ENCODE peak calls at places on chromosomes 7 and 10, in ten cellular contexts. K is lower lobe of right lung; G is CD8-positive, alpha-beta T cell; S is RWPE1; C is tibial artery; V is heart left ventricle; U is small intestine; B is body of pancreas; M is psoas muscle; P is HCT116. O is an unnamed sample.

GRCh38 chr10:70590663-70591416 is 11.7 kb downstream of the PRF1 start:
- DNase-seq in K (no peak), B (no peak), V (no peak), C (no peak), M (no peak), P (no peak), S (no peak), U (no peak), G (peak), O (no peak)

GRCh38 chr10:88150338-88150737 is 286.9 kb downstream of the PTEN start:
- DNase-seq in G (no peak), C (no peak), P (no peak), S (peak), K (no peak), M (no peak), B (no peak), V (no peak), U (no peak), O (peak)

GRCh38 chr10:106185991-106186390 is 978.5 kb downstream of the SORCS1 start:
- DNase-seq in U (no peak), M (no peak), C (no peak), K (no peak), G (no peak), V (no peak), B (no peak), S (no peak), P (no peak), O (no peak)

GRCh38 chr10:37813763-37814162 is 43.6 kb downstream of the ZNF248 start:
- DNase-seq in B (no peak), V (no peak), K (no peak), S (no peak), C (no peak), M (no peak), P (no peak), G (no peak), U (no peak), O (no peak)

GRCh38 chr7:141585592-141586510 is 34.6 kb downstream of the AGK start:
- DNase-seq in U (no peak), C (no peak), G (no peak), V (no peak), B (no peak), M (no peak), K (no peak), S (peak), P (no peak), O (peak)

GRCh38 chr7:2956526-2957368 is 86.9 kb downstream of the CARD11 start:
- DNase-seq in K (no peak), M (no peak), P (peak), C (peak), G (peak), B (no peak), S (peak), U (no peak), V (no peak), O (no peak)

GRCh38 chr7:36986429-36987362 is 262.4 kb upstream of the AOAH start:
- DNase-seq in V (peak), B (peak), U (peak), G (peak), S (peak), K (peak), M (peak), C (peak), P (peak), O (peak)

GRCh38 chr10:50312464-50313437 is 61.4 kb upstream of the ASAH2 start:
- DNase-seq in C (no peak), K (no peak), U (no peak), M (no peak), G (no peak), P (no peak), B (no peak), V (no peak), S (peak), O (no peak)

GRCh38 chr10:3354171-3354570 is 181.6 kb upstream of the PITRM1 start:
- DNase-seq in C (no peak), V (no peak), M (no peak), P (no peak), K (no peak), B (no peak), G (no peak), U (no peak), S (no peak), O (no peak)

GRCh38 chr10:19922236-19922963 is 106.2 kb downstream of the PLXDC2 start:
- DNase-seq in V (no peak), U (peak), C (no peak), B (peak), M (no peak), S (peak), K (no peak), G (no peak), P (no peak), O (no peak)

GRCh38 chr10:105181616-105182015 is 540.5 kb downstream of the SORCS3 start:
- DNase-seq in M (no peak), G (no peak), C (no peak), V (no peak), P (no peak), B (no peak), S (no peak), U (no peak), K (no peak), O (no peak)

GRCh38 chr7:38163671-38164070 is 14.4 kb upstream of the STARD3NL start:
- DNase-seq in V (no peak), K (no peak), C (no peak), P (no peak), G (no peak), M (no peak), B (no peak), S (no peak), U (no peak), O (no peak)

GRCh38 chr10:57689898-57690297 is 577.8 kb downstream of the IPMK start:
- DNase-seq in P (no peak), V (no peak), M (no peak), C (no peak), U (no peak), S (no peak), G (no peak), B (no peak), K (no peak), O (no peak)

GRCh38 chr7:22992874-22993840 is 20.8 kb downstream of the HYCC1 start:
- DNase-seq in G (no peak), B (no peak), M (no peak), K (no peak), S (no peak), V (no peak), C (no peak), U (no peak), P (no peak), O (no peak)

GRCh38 chr10:84447701-84448400 is 119.5 kb downstream of the CCSER2 start:
- DNase-seq in G (no peak), P (no peak), S (no peak), M (no peak), C (no peak), B (no peak), K (no peak), V (peak), U (no peak), O (no peak)

GRCh38 chr7:107563072-107563760 is 504 bp downstream of the COG5 start:
- DNase-seq in B (peak), V (no peak), U (peak), P (peak), S (no peak), G (no peak), M (no peak), C (no peak), K (no peak), O (peak)

GRCh38 chr7:81470084-81470723 is 299.6 kb downstream of the HGF start:
- DNase-seq in S (peak), K (peak), U (peak), M (peak), C (peak), P (peak), B (peak), G (no peak), V (peak), O (peak)

GRCh38 chr10:60290558-60290957 is 99.1 kb downstream of the ANK3 start:
- DNase-seq in U (no peak), S (no peak), G (no peak), P (no peak), K (no peak), C (no peak), B (no peak), V (no peak), M (no peak), O (no peak)

GRCh38 chr10:113525713-113526112 is 27.1 kb upstream of the HABP2 start:
- DNase-seq in P (no peak), C (no peak), M (no peak), V (no peak), S (no peak), B (no peak), K (no peak), G (no peak), U (no peak), O (no peak)

GRCh38 chr10:98921381-98921780 is 314.3 kb downstream of the HPSE2 start:
- DNase-seq in V (no peak), K (no peak), M (no peak), C (no peak), P (no peak), S (no peak), B (no peak), U (no peak), G (no peak), O (no peak)

GRCh38 chr10:88186335-88186734 is 322.9 kb downstream of the PTEN start:
- DNase-seq in C (no peak), K (no peak), G (no peak), B (no peak), V (no peak), S (no peak), P (no peak), M (no peak), U (no peak), O (no peak)

GRCh38 chr10:35642023-35642792 is at the start of gene FZD8:
- DNase-seq in K (peak), G (peak), S (peak), P (peak), B (peak), U (peak), C (peak), V (peak), M (peak), O (peak)

GRCh38 chr10:12201543-12201942 is 5.6 kb downstream of the CDC123 start:
- DNase-seq in K (no peak), U (no peak), P (no peak), B (no peak), G (no peak), S (no peak), M (no peak), V (no peak), C (no peak), O (no peak)

GRCh38 chr7:19916011-19916410 is 142.6 kb upstream of the TMEM196 start:
- DNase-seq in V (no peak), C (no peak), M (no peak), P (peak), G (no peak), B (no peak), S (peak), U (no peak), K (no peak), O (no peak)

GRCh38 chr7:80372415-80372814 is 139.4 kb downstream of the GNAT3 start:
- DNase-seq in M (no peak), K (no peak), G (no peak), B (no peak), S (no peak), C (no peak), P (no peak), U (no peak), V (no peak), O (no peak)

GRCh38 chr10:13695588-13695987 is 108.8 kb downstream of the PRPF18 start:
- DNase-seq in U (no peak), V (no peak), B (no peak), G (no peak), M (no peak), K (no peak), S (no peak), C (peak), P (no peak), O (no peak)

GRCh38 chr7:39560398-39560797 is 5.8 kb upstream of the YAE1 start:
- DNase-seq in P (no peak), C (no peak), B (peak), K (no peak), U (no peak), V (no peak), G (no peak), M (no peak), S (no peak), O (no peak)

GRCh38 chr10:4816966-4817365 is 9.0 kb upstream of the AKR1E2 start:
- DNase-seq in C (no peak), U (no peak), K (no peak), V (no peak), P (no peak), M (no peak), B (no peak), G (no peak), S (no peak), O (no peak)

GRCh38 chr10:77989081-77989724 is 40.1 kb downstream of the POLR3A start:
- DNase-seq in P (no peak), M (peak), K (no peak), S (no peak), V (peak), G (no peak), C (no peak), B (peak), U (peak), O (no peak)

GRCh38 chr10:104300736-104301292 is 31.8 kb downstream of the GSTO2 start:
- DNase-seq in C (peak), B (peak), P (no peak), K (no peak), U (peak), G (no peak), V (peak), S (peak), M (peak), O (peak)

GRCh38 chr10:75195035-75195763 is 15.4 kb upstream of the VDAC2 start:
- DNase-seq in U (no peak), S (no peak), G (no peak), M (no peak), V (no peak), B (no peak), C (peak), K (no peak), P (no peak), O (no peak)

GRCh38 chr10:118569241-118569881 is 26.1 kb downstream of the PRLHR start:
- DNase-seq in B (no peak), G (no peak), K (no peak), P (no peak), S (no peak), C (no peak), U (no peak), M (no peak), V (no peak), O (no peak)

GRCh38 chr7:107103369-107103768 is 58.9 kb downstream of the PRKAR2B start:
- DNase-seq in P (no peak), S (peak), U (no peak), M (no peak), B (no peak), C (no peak), G (no peak), V (no peak), K (no peak), O (peak)

GRCh38 chr10:80596391-80597257 is 58.9 kb downstream of the SH2D4B start:
- DNase-seq in S (peak), U (peak), G (peak), V (no peak), C (no peak), P (peak), K (peak), M (no peak), B (peak), O (peak)

GRCh38 chr10:43698156-43698555 is 49.5 kb upstream of the ZNF32 start:
- DNase-seq in U (no peak), B (no peak), S (no peak), P (no peak), C (no peak), V (no peak), G (no peak), M (no peak), K (no peak), O (no peak)

GRCh38 chr10:110827410-110827809 is 44.3 kb upstream of the PDCD4 start:
- DNase-seq in V (no peak), G (no peak), K (no peak), B (no peak), C (no peak), S (peak), P (no peak), M (no peak), U (no peak), O (no peak)

GRCh38 chr7:115015619-115016018 is 93.7 kb downstream of the MDFIC start:
- DNase-seq in C (no peak), M (no peak), V (no peak), P (no peak), K (no peak), B (no peak), U (no peak), G (no peak), S (no peak), O (peak)

GRCh38 chr10:119189811-119190282 is 11.2 kb upstream of the PRDX3 start:
- DNase-seq in V (no peak), U (no peak), B (peak), M (no peak), P (no peak), C (no peak), G (no peak), K (no peak), S (no peak), O (peak)

GRCh38 chr10:101067356-101068083 is 5.7 kb downstream of the KAZALD1 start:
- DNase-seq in V (peak), K (peak), P (peak), S (peak), M (peak), G (peak), C (peak), U (peak), B (peak), O (peak)
- H3K27ac ChIP-seq in V (peak), K (peak), P (peak), S (peak), M (no peak), G (no peak), C (peak), U (peak), B (no peak), O (peak)

DNA sequence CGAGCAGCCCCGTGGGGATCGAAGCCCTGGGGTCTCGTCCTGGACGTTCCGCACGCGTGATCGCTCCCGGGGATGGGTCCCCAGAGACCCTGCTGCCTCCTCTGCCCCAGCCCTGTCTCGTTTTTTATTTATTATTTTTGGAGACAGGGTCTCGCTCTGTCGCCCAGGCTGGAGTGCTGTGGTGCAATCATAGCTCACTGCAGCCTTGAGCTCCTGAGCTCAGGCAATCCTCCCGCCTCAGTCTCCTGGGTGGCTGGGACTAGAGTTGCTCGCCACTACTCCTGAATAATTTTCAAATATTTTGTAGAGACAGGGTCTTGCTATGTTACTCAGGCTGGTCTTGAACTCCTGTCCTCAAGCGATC is 319 bp upstream of the STX1A start:
- DNase-seq in U (no peak), C (no peak), S (no peak), G (no peak), P (no peak), B (peak), V (no peak), M (no peak), K (no peak), O (no peak)
- H3K27ac ChIP-seq in U (no peak), C (peak), S (peak), G (no peak), P (no peak), B (no peak), V (no peak), M (no peak), K (no peak), O (no peak)

DNA sequence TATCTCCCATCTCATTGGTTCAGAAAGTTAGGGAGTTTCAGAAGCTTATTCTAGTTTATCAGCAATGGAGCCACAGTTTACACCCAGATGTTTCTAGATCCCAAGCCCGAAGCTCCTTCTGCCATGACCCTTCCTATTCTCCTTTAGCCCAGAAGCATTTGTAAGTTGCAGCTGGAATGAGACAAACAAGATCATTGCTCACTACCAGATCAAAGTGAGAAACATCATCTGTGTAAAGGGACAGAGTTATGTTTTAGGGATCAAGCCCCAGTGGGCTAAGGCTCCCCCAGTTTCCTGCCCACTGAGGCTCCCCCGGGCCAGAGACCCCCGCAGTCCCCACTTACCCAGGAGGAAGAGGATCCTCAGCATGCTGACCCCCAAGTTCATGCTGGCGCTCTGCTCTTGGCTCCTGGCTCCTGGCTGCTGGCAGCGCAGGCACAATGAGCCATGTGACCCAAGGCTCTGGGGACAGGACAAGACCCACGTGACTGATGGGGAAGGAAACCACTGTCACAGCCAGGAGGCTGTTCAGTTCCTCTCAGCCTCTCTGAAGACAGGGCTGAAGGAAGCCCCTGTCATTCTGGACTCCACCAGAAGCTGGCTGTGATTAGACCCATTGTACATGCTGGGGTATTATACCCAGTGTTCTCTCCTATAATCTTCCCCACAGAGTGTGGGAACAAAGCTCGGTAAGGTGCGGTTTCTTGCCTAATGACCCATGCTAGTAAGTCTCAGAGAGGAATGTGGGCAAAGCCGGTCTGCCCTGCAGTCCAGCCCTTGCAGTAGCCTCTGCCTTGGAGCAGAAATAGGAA is at the start of gene TMEM273:
- DNase-seq in K (peak), U (peak), S (no peak), M (peak), V (peak), B (peak), P (no peak), G (no peak), C (peak), O (no peak)
- H3K27ac ChIP-seq in K (peak), U (no peak), S (no peak), M (peak), V (peak), B (peak), P (no peak), G (no peak), C (peak), O (no peak)

GRCh38 chr10:44881639-44882038 is 29.5 kb upstream of the TMEM72 start:
- DNase-seq in S (no peak), P (no peak), K (no peak), C (peak), G (no peak), V (no peak), M (no peak), B (no peak), U (no peak), O (no peak)

GRCh38 chr10:44883581-44884331 is 27.4 kb upstream of the TMEM72 start:
- DNase-seq in S (no peak), G (no peak), K (no peak), B (no peak), P (no peak), M (no peak), V (no peak), U (no peak), C (peak), O (no peak)

GRCh38 chr10:44880090-44880715 is 30.9 kb upstream of the TMEM72 start:
- DNase-seq in B (no peak), G (no peak), U (no peak), C (peak), P (no peak), K (no peak), V (no peak), M (no peak), S (no peak), O (no peak)

GRCh38 chr10:44879531-44879899 is 31.6 kb upstream of the TMEM72 start:
- DNase-seq in U (no peak), M (peak), G (no peak), S (no peak), B (no peak), V (no peak), K (no peak), P (no peak), C (peak), O (no peak)

GRCh38 chr10:44882146-44882720 is 28.9 kb upstream of the TMEM72 start:
- DNase-seq in P (no peak), V (no peak), U (no peak), B (peak), C (peak), M (no peak), S (no peak), G (no peak), K (no peak), O (no peak)
- H3K27ac ChIP-seq in P (no peak), V (no peak), U (no peak), B (peak), C (no peak), M (no peak), S (no peak), G (no peak), K (no peak), O (no peak)

GRCh38 chr7:28069788-28070187 is 110.8 kb downstream of the JAZF1 start:
- DNase-seq in B (peak), P (no peak), S (no peak), K (peak), C (no peak), U (no peak), M (peak), V (peak), G (no peak), O (peak)
- H3K27ac ChIP-seq in B (no peak), P (no peak), S (no peak), K (peak), C (peak), U (no peak), M (peak), V (peak), G (no peak), O (no peak)

GRCh38 chr10:122149138-122149606 is 121.9 kb upstream of the BTBD16 start:
- DNase-seq in K (no peak), C (peak), M (peak), S (no peak), B (no peak), G (no peak), P (no peak), V (peak), U (no peak), O (no peak)

GRCh38 chr10:122151121-122151694 is 119.9 kb upstream of the BTBD16 start:
- DNase-seq in P (no peak), K (no peak), M (no peak), B (no peak), G (no peak), V (no peak), U (no peak), C (no peak), S (no peak), O (no peak)

GRCh38 chr10:122149607-122150505 is 121.2 kb upstream of the BTBD16 start:
- DNase-seq in B (no peak), K (no peak), U (no peak), P (no peak), C (peak), M (peak), V (no peak), S (no peak), G (no peak), O (no peak)

GRCh38 chr10:122145113-122145512 is 126.0 kb upstream of the BTBD16 start:
- DNase-seq in S (no peak), M (no peak), K (no peak), V (no peak), P (no peak), C (no peak), U (no peak), B (no peak), G (no peak), O (no peak)

GRCh38 chr10:122147731-122148130 is 123.4 kb upstream of the BTBD16 start:
- DNase-seq in C (no peak), U (no peak), S (no peak), B (no peak), P (no peak), M (no peak), K (no peak), G (no peak), V (no peak), O (no peak)
- H3K27ac ChIP-seq in C (no peak), U (no peak), S (peak), B (no peak), P (no peak), M (peak), K (no peak), G (no peak), V (peak), O (no peak)

O was measured in SJSA1.